ENCODE peak calls at places on chromosomes 11 and 22, in five cellular contexts. E is neural progenitor cell, D is uterus, Q is foreskin keratinocyte, Z is WTC11. G is an unnamed sample.

GRCh38 chr11:103892603-103893002 is 143.8 kb upstream of the DDI1 start:
- DNase-seq in Z (no peak), Q (no peak), E (no peak), D (no peak), G (no peak)

GRCh38 chr11:78654071-78654470 is 79.4 kb upstream of the NARS2 start:
- DNase-seq in D (no peak), Z (no peak), Q (no peak), E (peak), G (no peak)

GRCh38 chr22:44033689-44034088 is 9.6 kb downstream of the PARVB start:
- DNase-seq in E (no peak), Z (no peak), D (no peak), Q (no peak), G (no peak)

GRCh38 chr11:72353861-72354260 is 80.5 kb downstream of the CLPB start:
- DNase-seq in Q (no peak), E (no peak), D (no peak), Z (peak), G (no peak)

GRCh38 chr22:48238018-48238915 is 1475.8 kb downstream of the TBC1D22A start:
- DNase-seq in Q (no peak), Z (no peak), E (no peak), D (no peak), G (no peak)

GRCh38 chr11:36976740-36977139 is 378.7 kb upstream of the RAG2 start:
- DNase-seq in D (no peak), Q (no peak), Z (no peak), E (no peak), G (no peak)

GRCh38 chr11:2540521-2541320 is 95.9 kb downstream of the KCNQ1 start:
- DNase-seq in Z (no peak), D (no peak), E (no peak), Q (no peak), G (no peak)

GRCh38 chr11:117178210-117179034 is at the start of gene SIDT2:
- DNase-seq in E (peak), Z (peak), D (peak), Q (peak), G (peak)

GRCh38 chr11:87030458-87031054 is 7.2 kb upstream of the TMEM135 start:
- DNase-seq in E (no peak), Z (no peak), D (no peak), Q (no peak), G (no peak)

GRCh38 chr11:115290479-115291390 is 213.5 kb downstream of the CADM1 start:
- DNase-seq in D (no peak), Z (no peak), E (no peak), Q (no peak), G (no peak)

GRCh38 chr22:31343235-31344191 is 2.6 kb downstream of the PATZ1 start:
- DNase-seq in Z (peak), D (peak), Q (peak), E (peak), G (peak)

GRCh38 chr22:40919446-40919845 is 31.7 kb upstream of the RBX1 start:
- DNase-seq in Q (no peak), D (no peak), E (no peak), Z (no peak), G (no peak)

GRCh38 chr11:94494200-94494545 is 389 bp downstream of the ANKRD49 start:
- DNase-seq in Z (no peak), E (peak), Q (no peak), D (no peak), G (no peak)

GRCh38 chr11:119907934-119908760 is 179.1 kb upstream of the NECTIN1 start:
- DNase-seq in E (no peak), Q (peak), D (no peak), Z (no peak), G (no peak)

GRCh38 chr11:130208241-130209127 is 48.9 kb downstream of the ST14 start:
- DNase-seq in E (no peak), D (no peak), Z (peak), Q (no peak), G (no peak)

GRCh38 chr11:27423125-27423524 is 49.5 kb downstream of the LGR4 start:
- DNase-seq in D (peak), Z (no peak), Q (peak), E (peak), G (no peak)

GRCh38 chr11:130945945-130946344 is 29.7 kb upstream of the SNX19 start:
- DNase-seq in E (no peak), Z (no peak), D (peak), Q (no peak), G (no peak)

GRCh38 chr11:47179655-47179991 is 2.9 kb upstream of the ARFGAP2 start:
- DNase-seq in D (no peak), E (peak), Q (no peak), Z (peak), G (no peak)

GRCh38 chr11:120304526-120304925 is 20.6 kb upstream of the TLCD5 start:
- DNase-seq in Q (peak), Z (no peak), D (no peak), E (no peak), G (no peak)

GRCh38 chr11:109853156-109853776 is 239.9 kb upstream of the ZC3H12C start:
- DNase-seq in Z (no peak), Q (peak), D (no peak), E (peak), G (no peak)
- TF ChIP-seq CTCF in Z (peak), Q (peak), D (no peak), E (peak), G (no peak)

DNA sequence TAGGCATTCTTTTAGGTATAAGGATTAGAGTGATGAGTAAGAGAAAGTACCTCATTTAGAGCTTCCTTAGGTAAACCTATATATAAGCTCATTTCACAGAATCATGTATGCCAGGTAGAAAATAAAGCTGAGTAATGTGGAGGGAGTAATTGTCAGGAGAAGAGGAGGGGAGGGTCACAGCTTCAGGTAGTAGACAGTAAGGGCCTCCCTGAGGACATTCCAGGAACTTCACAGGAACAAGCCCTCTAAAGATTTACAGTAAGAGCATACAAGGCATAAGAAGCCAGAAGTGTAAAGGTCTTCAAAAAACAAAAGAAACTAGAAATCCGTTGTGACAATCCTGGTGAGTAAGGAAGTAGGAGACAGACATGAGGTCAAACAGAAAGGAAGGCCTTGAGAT is 57.6 kb downstream of the USP47 start:
- DNase-seq in E (no peak), D (no peak), Q (peak), Z (no peak), G (no peak)
- TF ChIP-seq CTCF in E (no peak), D (no peak), Q (peak), Z (no peak), G (no peak)

DNA sequence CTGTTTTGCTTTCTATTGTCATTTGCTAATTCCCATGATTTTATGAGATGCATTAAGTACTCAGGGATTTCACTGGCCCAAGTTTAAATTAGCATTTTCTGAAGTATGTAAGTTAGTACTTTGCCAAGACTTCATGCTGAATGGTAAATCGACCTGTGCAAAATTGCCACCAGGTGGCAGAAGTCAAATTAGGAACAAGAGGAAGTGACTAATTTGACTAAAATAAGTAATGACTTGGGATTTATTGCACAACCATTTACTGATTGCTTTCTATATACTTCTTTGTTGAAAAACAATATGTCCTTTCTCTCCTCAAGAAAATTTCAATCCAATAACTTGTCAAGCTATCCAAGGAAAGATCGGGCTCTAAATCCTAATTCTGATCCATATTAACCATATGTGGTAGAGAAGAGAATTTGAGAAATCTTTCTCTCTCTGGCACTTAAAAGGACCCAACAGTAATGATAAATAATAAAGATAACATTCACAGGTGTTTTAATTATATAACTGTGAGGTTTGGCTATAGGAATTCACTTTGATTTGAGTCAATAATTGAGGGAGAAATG is 253.7 kb upstream of the CHORDC1 start:
- DNase-seq in Z (peak), Q (peak), D (no peak), E (peak), G (no peak)
- TF ChIP-seq CTCF in Z (peak), Q (peak), D (no peak), E (peak), G (no peak)

DNA sequence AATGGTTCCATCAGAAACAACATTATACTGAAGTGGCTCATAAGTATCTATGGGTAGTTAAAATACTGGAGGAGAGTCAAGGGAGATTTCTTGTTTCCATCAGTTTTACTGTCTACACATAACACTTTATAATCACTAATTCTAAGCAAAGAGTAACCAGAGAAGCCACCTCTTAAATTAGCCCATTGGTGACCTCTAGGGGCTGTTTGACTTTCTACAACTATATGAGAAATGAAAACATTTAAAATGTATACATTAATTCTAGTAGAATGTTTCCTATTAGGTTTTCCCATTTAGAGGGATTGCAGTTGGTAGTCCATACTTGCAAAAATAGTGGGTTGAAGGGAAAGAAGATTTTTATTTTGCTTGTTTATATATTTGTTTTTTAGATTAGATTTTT is 504.3 kb downstream of the FAM181B start:
- DNase-seq in Q (peak), Z (no peak), E (peak), D (no peak), G (no peak)
- TF ChIP-seq CTCF in Q (peak), Z (no peak), E (peak), D (peak), G (no peak)

GRCh38 chr11:69238562-69239319 is 55.2 kb upstream of the MYEOV start:
- DNase-seq in D (no peak), E (no peak), Q (no peak), Z (no peak), G (no peak)

GRCh38 chr11:69239320-69240040 is 54.5 kb upstream of the MYEOV start:
- DNase-seq in Q (no peak), E (no peak), Z (no peak), D (no peak), G (no peak)

GRCh38 chr11:69241075-69241740 is 52.7 kb upstream of the MYEOV start:
- DNase-seq in Z (no peak), D (no peak), E (no peak), Q (no peak), G (no peak)

GRCh38 chr11:69241844-69242582 is 51.9 kb upstream of the MYEOV start:
- DNase-seq in Q (no peak), E (no peak), D (no peak), Z (no peak), G (no peak)

DNA sequence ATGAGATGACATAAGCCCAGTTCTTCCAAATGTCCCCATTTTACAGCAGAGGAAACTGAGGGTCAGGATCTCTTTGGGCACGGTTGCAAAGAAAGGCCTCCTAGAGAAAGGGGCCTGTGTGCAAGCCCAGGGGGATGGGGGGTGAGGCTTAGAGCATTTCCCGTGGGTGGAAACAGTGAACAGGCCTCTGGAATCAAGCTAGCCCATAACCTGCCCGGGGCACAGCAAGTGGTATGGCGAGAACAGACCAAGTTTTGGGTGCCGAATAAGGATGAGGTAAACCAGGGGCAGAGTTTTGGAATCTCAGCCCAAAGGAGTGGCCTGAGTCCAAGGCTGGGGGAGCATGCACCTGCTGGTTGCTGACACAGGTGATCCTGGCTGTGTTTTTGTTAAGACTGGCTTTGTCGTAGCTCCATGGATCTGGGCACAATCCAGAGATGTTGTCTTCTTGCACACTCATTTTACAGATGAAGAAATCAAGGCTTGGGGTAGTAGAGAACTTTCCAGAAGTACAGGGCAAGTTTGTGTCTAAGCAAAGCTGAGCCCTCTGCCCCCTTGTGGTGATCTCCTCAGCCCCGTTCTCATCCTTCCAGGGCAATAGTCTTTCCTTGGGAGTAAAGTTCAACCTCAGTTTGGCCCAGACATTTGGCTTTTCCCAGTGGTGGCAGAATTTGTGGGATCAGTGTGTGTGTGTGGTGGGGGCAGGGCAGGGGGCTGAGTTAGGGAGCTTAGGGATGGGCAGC is 53.5 kb upstream of the MYEOV start:
- DNase-seq in D (no peak), Z (no peak), Q (no peak), E (peak), G (no peak)
- TF ChIP-seq CTCF in D (no peak), Z (peak), Q (peak), E (peak), G (no peak)

GRCh38 chr11:45354976-45355705 is 69.0 kb upstream of the SYT13 start:
- DNase-seq in E (peak), Q (no peak), Z (peak), D (peak), G (peak)
- TF ChIP-seq CTCF in E (no peak), Q (no peak), Z (no peak), D (no peak), G (no peak)

DNA sequence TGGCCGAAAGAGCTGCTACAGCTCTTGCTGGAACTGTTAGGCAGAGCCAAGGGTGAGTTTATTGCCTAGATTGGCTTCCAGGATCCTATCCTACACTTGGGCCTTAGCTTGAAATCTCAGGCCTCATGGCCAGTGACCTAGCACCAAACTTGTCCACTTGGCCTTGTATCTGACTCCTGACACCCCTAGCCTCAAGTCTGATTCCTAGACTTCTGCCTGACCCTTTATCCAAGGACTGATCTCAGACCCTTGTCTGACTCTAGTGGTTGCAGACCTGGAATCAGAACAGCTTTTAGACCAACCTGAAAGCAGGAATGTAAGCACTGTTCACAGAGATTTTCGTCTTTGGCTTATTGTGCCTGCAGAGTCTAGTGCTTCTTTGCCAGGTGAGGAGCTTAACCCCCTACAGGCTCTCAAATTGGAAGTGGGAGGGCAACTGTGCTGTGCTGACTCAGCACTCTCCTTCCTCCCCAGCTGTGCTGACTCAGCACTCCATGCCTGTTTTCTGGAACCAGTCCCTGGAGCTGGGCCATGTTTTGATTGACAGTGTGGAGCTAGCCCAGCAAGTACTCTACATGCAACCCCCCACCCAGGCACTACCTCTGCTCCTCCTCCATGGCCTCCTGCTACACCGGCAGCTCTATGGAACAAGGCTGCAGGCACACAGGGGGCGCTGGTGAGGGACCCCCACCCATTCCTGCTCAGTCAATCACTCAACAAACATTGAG is 35.1 kb downstream of the RRP8 start:
- DNase-seq in Z (peak), D (no peak), Q (peak), E (peak), G (no peak)
- TF ChIP-seq CTCF in Z (peak), D (no peak), Q (no peak), E (peak), G (no peak)

DNA sequence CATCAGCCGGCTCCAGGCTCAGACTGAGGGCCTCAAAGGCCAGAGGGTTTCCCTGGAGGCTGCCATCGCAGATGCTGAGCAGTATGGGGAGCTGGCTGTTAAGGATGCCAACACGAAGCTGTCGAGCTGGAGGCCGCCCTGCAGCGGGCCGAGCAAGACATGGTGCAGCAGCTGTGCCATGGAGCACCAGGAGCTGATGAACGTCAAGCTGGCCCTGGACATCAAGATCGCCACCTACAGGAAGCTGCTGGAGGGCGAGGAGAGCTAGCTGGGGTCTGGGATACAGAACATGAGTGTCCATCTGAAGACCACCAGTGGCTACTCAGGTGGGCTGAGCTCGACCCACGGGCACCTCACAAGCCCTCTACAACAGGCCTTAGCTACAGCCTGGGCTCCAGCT is 4.0 kb upstream of the SCUBE2 start:
- DNase-seq in Q (no peak), D (no peak), Z (peak), E (no peak), G (no peak)
- TF ChIP-seq CTCF in Q (peak), D (no peak), Z (no peak), E (peak), G (no peak)

G was measured in activated B cell treated with CpG ODN at 0.5 μM for 24 hours.